ENCODE peak calls at places on chromosomes 5 and 9, in five cellular contexts. One of them, this sample, is unnamed.

GRCh38 chr5:142792012-142792864 is 22.1 kb downstream of the ARHGAP26 start:
- DNase-seq in astrocyte: no peak
- DNase-seq in COR-L47: no peak
- DNase-seq in mammary epithelial cell: no peak
- DNase-seq in uterus: no peak
- DNase-seq in this sample: no peak

GRCh38 chr9:109584205-109584604 is 86.1 kb upstream of the PTPN3 start:
- DNase-seq in COR-L47: no peak
- DNase-seq in mammary epithelial cell: no peak
- DNase-seq in uterus: no peak
- DNase-seq in astrocyte: no peak
- DNase-seq in this sample: no peak

GRCh38 chr9:109320734-109321448 is at the start of gene EPB41L4B:
- DNase-seq in astrocyte: peak
- DNase-seq in COR-L47: peak
- DNase-seq in mammary epithelial cell: peak
- DNase-seq in uterus: peak
- DNase-seq in this sample: peak

GRCh38 chr9:133089271-133089671 is 27.5 kb downstream of the CEL start:
- DNase-seq in COR-L47: peak
- DNase-seq in mammary epithelial cell: no peak
- DNase-seq in uterus: no peak
- DNase-seq in astrocyte: no peak
- DNase-seq in this sample: no peak

GRCh38 chr5:15968994-15969393 is 210.6 kb downstream of the MARCHF11 start:
- DNase-seq in COR-L47: no peak
- DNase-seq in astrocyte: no peak
- DNase-seq in uterus: no peak
- DNase-seq in mammary epithelial cell: no peak
- DNase-seq in this sample: no peak

GRCh38 chr5:153551537-153552079 is 61.1 kb downstream of the GRIA1 start:
- DNase-seq in COR-L47: no peak
- DNase-seq in uterus: no peak
- DNase-seq in astrocyte: peak
- DNase-seq in mammary epithelial cell: peak
- DNase-seq in this sample: no peak

GRCh38 chr5:116785101-116785500 is 210.5 kb upstream of the SEMA6A start:
- DNase-seq in mammary epithelial cell: no peak
- DNase-seq in uterus: no peak
- DNase-seq in COR-L47: no peak
- DNase-seq in astrocyte: no peak
- DNase-seq in this sample: no peak

GRCh38 chr9:132168347-132168746 is 6.5 kb downstream of the NTNG2 start:
- DNase-seq in uterus: no peak
- DNase-seq in mammary epithelial cell: peak
- DNase-seq in astrocyte: peak
- DNase-seq in COR-L47: no peak
- DNase-seq in this sample: no peak

GRCh38 chr9:36092509-36093215 is 43.9 kb upstream of the GLIPR2 start:
- DNase-seq in COR-L47: no peak
- DNase-seq in astrocyte: no peak
- DNase-seq in uterus: no peak
- DNase-seq in mammary epithelial cell: no peak
- DNase-seq in this sample: peak

GRCh38 chr5:1381370-1382247 is 36.7 kb upstream of the CLPTM1L start:
- DNase-seq in astrocyte: no peak
- DNase-seq in uterus: no peak
- DNase-seq in mammary epithelial cell: no peak
- DNase-seq in COR-L47: no peak
- DNase-seq in this sample: no peak

GRCh38 chr5:6175172-6175855 is 203.0 kb downstream of the MED10 start:
- DNase-seq in astrocyte: no peak
- DNase-seq in COR-L47: no peak
- DNase-seq in uterus: no peak
- DNase-seq in mammary epithelial cell: no peak
- DNase-seq in this sample: no peak

GRCh38 chr9:33136721-33137120 is 30.4 kb downstream of the B4GALT1 start:
- DNase-seq in uterus: no peak
- DNase-seq in astrocyte: no peak
- DNase-seq in COR-L47: no peak
- DNase-seq in mammary epithelial cell: peak
- DNase-seq in this sample: no peak

GRCh38 chr5:2836133-2836532 is 84.7 kb upstream of the IRX2 start:
- DNase-seq in uterus: no peak
- DNase-seq in astrocyte: no peak
- DNase-seq in COR-L47: no peak
- DNase-seq in mammary epithelial cell: no peak
- DNase-seq in this sample: no peak

GRCh38 chr5:135565691-135566421 is 12.9 kb downstream of the CXCL14 start:
- DNase-seq in mammary epithelial cell: peak
- DNase-seq in COR-L47: peak
- DNase-seq in astrocyte: peak
- DNase-seq in uterus: no peak
- DNase-seq in this sample: peak

GRCh38 chr9:108259917-108260675 is 595.7 kb downstream of the ACTL7B start:
- DNase-seq in mammary epithelial cell: peak
- DNase-seq in uterus: no peak
- DNase-seq in COR-L47: no peak
- DNase-seq in astrocyte: no peak
- DNase-seq in this sample: no peak

GRCh38 chr5:52814749-52815148 is 27.0 kb downstream of the ITGA1 start:
- DNase-seq in uterus: no peak
- DNase-seq in COR-L47: no peak
- DNase-seq in mammary epithelial cell: no peak
- DNase-seq in astrocyte: no peak
- DNase-seq in this sample: no peak

GRCh38 chr9:134961331-134962064 is 43.8 kb upstream of the FCN1 start:
- DNase-seq in COR-L47: no peak
- DNase-seq in mammary epithelial cell: no peak
- DNase-seq in astrocyte: no peak
- DNase-seq in uterus: no peak
- DNase-seq in this sample: no peak

GRCh38 chr5:24644757-24645156 is at the start of gene CDH10:
- DNase-seq in uterus: no peak
- DNase-seq in mammary epithelial cell: peak
- DNase-seq in COR-L47: peak
- DNase-seq in astrocyte: peak
- DNase-seq in this sample: no peak

GRCh38 chr9:109245300-109245897 is 75.5 kb downstream of the EPB41L4B start:
- DNase-seq in astrocyte: no peak
- DNase-seq in mammary epithelial cell: no peak
- DNase-seq in uterus: no peak
- DNase-seq in COR-L47: no peak
- DNase-seq in this sample: no peak

GRCh38 chr5:31383734-31384133 is 148.2 kb downstream of the DROSHA start:
- DNase-seq in mammary epithelial cell: no peak
- DNase-seq in COR-L47: no peak
- DNase-seq in astrocyte: peak
- DNase-seq in uterus: no peak
- DNase-seq in this sample: no peak

GRCh38 chr9:98796364-98797101 is at the start of gene ANKS6:
- DNase-seq in mammary epithelial cell: peak
- DNase-seq in astrocyte: peak
- DNase-seq in uterus: peak
- DNase-seq in COR-L47: peak
- DNase-seq in this sample: peak

GRCh38 chr9:116027096-116027495 is 126.5 kb upstream of the PAPPA start:
- DNase-seq in mammary epithelial cell: peak
- DNase-seq in uterus: peak
- DNase-seq in astrocyte: peak
- DNase-seq in COR-L47: no peak
- DNase-seq in this sample: no peak

GRCh38 chr5:96247097-96247675 is 185.9 kb downstream of the PCSK1 start:
- DNase-seq in astrocyte: peak
- DNase-seq in uterus: no peak
- DNase-seq in mammary epithelial cell: peak
- DNase-seq in COR-L47: no peak
- DNase-seq in this sample: no peak

GRCh38 chr5:82639393-82640144 is 361.4 kb upstream of the RPS23 start:
- DNase-seq in uterus: no peak
- DNase-seq in astrocyte: peak
- DNase-seq in COR-L47: no peak
- DNase-seq in mammary epithelial cell: no peak
- DNase-seq in this sample: no peak

GRCh38 chr9:127905788-127906191 is 6.4 kb upstream of the ST6GALNAC6 start:
- DNase-seq in uterus: peak
- DNase-seq in mammary epithelial cell: no peak
- DNase-seq in astrocyte: no peak
- DNase-seq in COR-L47: no peak
- DNase-seq in this sample: peak